ENCODE peak calls at places on chromosomes 1 and 21, in five cellular contexts. V is A549, T is H1, P is HepG2, Y is GM12878. L is an unnamed sample.
A peak's percentile ranks its signal among the peaks of the same experiment; 100 is the strongest.

GRCh38 chr1:221576268-221576667 is 165.6 kb downstream of the DUSP10 start:
- DNase-seq in V (no peak), T (no peak), P (no peak), Y (no peak), L (no peak)

GRCh38 chr1:6599141-6599975 is 3.3 kb downstream of the KLHL21 start:
- DNase-seq in P (no peak), Y (no peak), V (no peak), T (no peak), L (no peak)

GRCh38 chr1:53037159-53037558 is 24.9 kb upstream of the PODN start:
- DNase-seq in P (no peak), V (no peak), T (no peak), Y (no peak), L (no peak)

GRCh38 chr1:226355679-226356583 is 47.0 kb upstream of the LIN9 start:
- DNase-seq in T (no peak), Y (no peak), V (no peak), P (no peak), L (no peak)

GRCh38 chr1:25774921-25775774 is 24.8 kb upstream of the SELENON start:
- DNase-seq in P (no peak), Y (peak; percentile 5), V (no peak), T (no peak), L (no peak)

GRCh38 chr1:25022361-25023189 is 92.5 kb upstream of the RUNX3 start:
- DNase-seq in T (no peak), Y (peak; percentile 97), V (peak; percentile 34), P (peak; percentile 17), L (peak; percentile 27)

GRCh38 chr1:19045898-19046889 is 89.7 kb upstream of the IFFO2 start:
- DNase-seq in Y (no peak), P (peak; percentile 95), T (no peak), V (no peak), L (no peak)

GRCh38 chr1:217078010-217078704 is 354.9 kb upstream of the ESRRG start:
- DNase-seq in V (no peak), T (no peak), Y (no peak), P (no peak), L (no peak)

GRCh38 chr1:202210370-202210769 is 16.8 kb downstream of the LGR6 start:
- DNase-seq in T (no peak), P (no peak), Y (no peak), V (no peak), L (no peak)

GRCh38 chr1:1827089-1827433 is 48.8 kb upstream of the NADK start:
- DNase-seq in P (no peak), V (no peak), Y (no peak), T (no peak), L (no peak)

GRCh38 chr1:223243441-223244050 is 100.5 kb upstream of the TLR5 start:
- DNase-seq in T (no peak), V (no peak), Y (no peak), P (no peak), L (no peak)

GRCh38 chr1:36351222-36351977 is 28.0 kb upstream of the EVA1B start:
- DNase-seq in Y (no peak), T (no peak), P (no peak), V (peak; percentile 61), L (no peak)

GRCh38 chr1:116006486-116006964 is 30.2 kb downstream of the SLC22A15 start:
- DNase-seq in Y (peak; percentile 26), V (no peak), P (no peak), T (no peak), L (no peak)
- TF ChIP-seq HDAC2 in Y (no peak), V (no peak), P (no peak), T (no peak), L (no peak)

DNA sequence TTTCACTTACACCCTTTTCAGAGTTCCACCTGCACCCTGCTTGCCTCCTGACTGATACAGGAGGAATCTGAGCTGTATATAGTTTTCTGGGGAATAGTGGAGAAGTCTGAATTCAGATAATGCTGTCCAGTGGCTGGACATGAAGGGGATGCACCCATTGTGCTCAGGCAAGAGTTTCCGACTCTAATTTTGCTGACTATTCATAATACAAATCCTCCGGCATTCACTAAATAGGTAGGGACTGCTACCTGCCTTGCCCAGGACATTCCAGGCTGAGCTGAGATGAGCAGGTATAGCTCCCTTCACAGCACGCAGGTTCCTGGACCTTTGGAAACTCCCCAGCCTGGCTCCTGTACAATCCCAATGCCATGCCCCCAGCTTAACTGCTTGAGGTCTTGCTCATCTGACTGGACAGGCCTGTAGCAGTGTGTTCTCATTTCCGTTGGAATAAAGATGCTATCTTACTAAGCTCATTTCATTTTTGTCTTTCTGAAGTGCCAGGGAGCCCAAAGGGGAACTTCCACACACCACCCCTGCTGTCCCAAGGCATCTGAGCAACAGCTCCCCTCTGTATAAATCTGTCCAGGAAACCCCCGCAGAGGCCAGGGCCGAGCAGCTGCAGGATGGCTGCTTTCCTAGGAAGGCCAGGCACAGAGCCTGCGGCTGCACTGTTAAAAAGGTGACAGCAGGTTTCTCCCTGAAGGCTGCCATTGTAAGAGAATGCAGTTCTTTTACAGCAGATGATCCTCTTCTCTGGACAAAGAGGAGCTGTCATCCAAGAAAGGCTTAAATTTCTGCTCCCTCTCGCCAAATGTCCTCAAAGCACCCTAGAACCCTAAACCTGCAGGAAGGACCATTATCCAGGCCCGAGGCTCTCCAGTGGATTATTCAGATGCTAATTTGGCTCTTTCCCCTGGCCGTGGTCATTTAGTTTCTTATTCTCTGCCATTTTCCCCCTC is 21.7 kb upstream of the VASH2 start:
- DNase-seq in V (no peak), T (peak; percentile 54), P (no peak), Y (peak; percentile 65), L (no peak)
- TF ChIP-seq HDAC2 in V (no peak), T (no peak), P (no peak), Y (no peak), L (no peak)

GRCh38 chr21:36603221-36603620 is 95.7 kb upstream of the SIM2 start:
- DNase-seq in T (no peak), V (no peak), Y (no peak), P (no peak), L (no peak)
- TF ChIP-seq HDAC2 in T (no peak), V (no peak), Y (no peak), P (no peak), L (no peak)

GRCh38 chr21:44836666-44837471 is 19.0 kb upstream of the SUMO3 start:
- DNase-seq in Y (no peak), V (no peak), P (peak; percentile 55), T (no peak), L (peak; percentile 76)
- TF ChIP-seq HDAC2 in Y (no peak), V (no peak), P (no peak), T (no peak), L (peak; percentile 42)

GRCh38 chr1:40971962-40972361 is 7.5 kb upstream of the CTPS1 start:
- DNase-seq in V (no peak), Y (no peak), T (no peak), P (no peak), L (no peak)

GRCh38 chr1:40965531-40965930 is 14.0 kb upstream of the CTPS1 start:
- DNase-seq in Y (no peak), P (no peak), T (no peak), V (no peak), L (no peak)

GRCh38 chr1:40966411-40966810 is 13.1 kb upstream of the CTPS1 start:
- DNase-seq in V (no peak), P (no peak), Y (no peak), T (no peak), L (no peak)
- TF ChIP-seq HDAC2 in V (no peak), P (no peak), Y (no peak), T (no peak), L (no peak)

GRCh38 chr1:118984086-118984989 is 3.8 kb downstream of the TBX15 start:
- DNase-seq in Y (no peak), T (peak; percentile 80), V (no peak), P (no peak), L (no peak)
- TF ChIP-seq HDAC2 in Y (no peak), T (no peak), V (no peak), P (no peak), L (no peak)

DNA sequence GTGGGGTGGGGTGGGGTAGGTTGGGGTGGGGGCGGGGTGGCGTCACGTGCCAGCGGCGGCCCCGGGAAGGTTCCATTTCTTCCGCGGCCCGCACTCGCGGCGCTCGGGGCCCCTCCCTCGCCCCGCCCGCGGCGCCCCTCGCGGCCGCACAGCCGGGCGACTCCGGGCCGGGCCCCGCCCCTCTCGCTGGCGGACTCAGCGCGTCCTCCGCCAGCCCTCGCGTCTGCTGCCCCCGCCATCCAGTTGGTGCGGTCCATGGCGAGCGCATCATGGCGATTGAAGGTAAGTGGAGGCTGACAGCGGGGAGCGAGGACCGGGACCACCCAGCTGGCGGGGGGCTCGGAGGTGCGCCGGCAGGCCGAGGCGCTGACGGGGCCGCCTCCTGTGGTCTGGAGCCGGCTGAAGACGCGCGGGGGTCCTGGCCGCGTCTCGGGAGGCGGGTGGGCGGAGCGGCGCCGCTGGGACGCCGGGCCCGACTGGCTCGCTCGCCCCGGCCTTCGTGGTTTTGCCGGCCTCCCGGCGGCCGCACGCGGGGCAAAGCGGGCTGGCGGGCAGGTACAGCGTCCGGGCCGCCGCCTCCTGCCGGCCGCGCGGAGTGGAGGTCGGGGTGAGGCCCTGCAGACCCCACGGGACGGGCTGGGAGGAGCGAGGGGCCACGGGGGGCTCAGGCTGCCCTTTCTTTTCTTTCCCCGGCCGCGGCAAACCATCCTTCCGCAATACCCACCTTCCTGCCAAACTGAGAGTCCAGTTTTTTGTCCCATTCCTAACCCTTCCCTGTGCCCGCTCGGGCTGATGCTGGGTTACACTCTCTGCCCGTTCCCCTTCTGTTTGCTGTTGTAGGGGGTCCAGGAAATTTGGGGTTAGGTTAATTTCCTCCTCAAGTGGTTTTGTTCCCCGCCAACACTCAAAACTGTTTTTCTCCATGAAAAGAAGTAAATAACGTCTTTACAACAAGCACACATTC is at the start of gene SYT14:
- DNase-seq in T (peak; percentile 85), Y (no peak), P (no peak), V (peak; percentile 8), L (peak; percentile 12)
- TF ChIP-seq HDAC2 in T (no peak), Y (no peak), P (no peak), V (no peak), L (no peak)

DNA sequence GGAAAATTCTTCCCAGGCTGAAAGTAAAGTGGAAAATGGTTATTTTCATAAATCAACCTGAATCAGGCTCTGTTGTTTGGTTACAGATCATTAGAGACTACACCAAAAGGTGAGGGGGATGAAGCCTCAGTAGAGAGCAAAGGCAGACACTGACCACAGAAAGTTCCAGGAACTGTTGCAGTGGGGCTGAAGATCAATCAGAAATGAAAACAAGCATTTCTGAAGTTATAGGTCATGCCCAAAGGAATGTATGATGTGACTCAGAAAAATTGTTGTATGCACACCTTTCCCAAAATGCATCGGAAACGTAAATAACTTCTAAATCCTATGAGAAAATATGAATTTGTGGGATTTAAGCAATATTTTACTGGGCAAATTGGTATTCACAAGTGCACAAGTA is 63.3 kb downstream of the FYB2 start:
- DNase-seq in T (no peak), Y (no peak), V (no peak), P (peak; percentile 11), L (no peak)
- TF ChIP-seq HDAC2 in T (no peak), Y (no peak), V (no peak), P (no peak), L (no peak)

DNA sequence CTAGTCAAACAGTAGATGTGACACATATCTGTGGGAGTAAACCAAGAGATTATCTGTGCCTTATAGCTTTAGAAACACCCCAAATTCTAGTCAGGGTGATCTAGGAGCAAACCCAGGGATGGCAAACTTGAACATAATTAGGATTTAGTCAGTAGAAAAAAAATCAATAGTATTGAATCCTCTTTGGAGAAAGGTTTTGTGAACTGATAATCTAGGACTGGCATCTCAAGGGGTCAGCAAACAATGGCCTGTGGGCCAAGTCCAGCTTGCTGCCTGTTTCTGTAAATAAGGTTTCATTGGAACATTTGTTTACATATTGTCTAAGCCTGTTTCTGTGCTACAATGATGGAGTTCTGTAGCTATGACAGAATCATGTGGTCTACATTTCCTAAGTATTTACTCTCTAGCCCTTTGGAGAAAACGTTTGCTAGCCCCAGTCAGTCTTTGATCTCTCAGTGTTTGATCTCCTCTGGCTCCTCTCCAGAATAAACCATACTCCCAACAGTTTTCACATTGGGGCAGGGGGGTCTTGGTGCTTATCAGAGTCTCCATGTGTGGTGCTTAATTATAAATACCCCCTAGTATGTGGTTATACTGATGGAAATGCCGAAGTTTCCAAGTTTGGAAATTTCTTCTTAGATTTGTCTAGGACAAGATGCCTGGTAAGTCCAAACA is 385.8 kb downstream of the NTNG1 start:
- DNase-seq in V (no peak), T (no peak), Y (no peak), P (peak; percentile 98), L (no peak)
- TF ChIP-seq HDAC2 in V (no peak), T (no peak), Y (no peak), P (peak; percentile 95), L (no peak)